ENCODE peak calls at places on chromosomes 6 and 20, in eight cellular contexts. N, H, B, J, K, Y, I and O are unnamed samples. For H3K36me3, the result is how much of the 10 kb centered on the place peaks cover.

GRCh38 chr20:16708590-16708989 is 21.2 kb upstream of the SNRPB2 start:
- DNase-seq in N (no peak), H (no peak), B (no peak), J (no peak), K (no peak), Y (no peak), I (no peak), O (peak)

GRCh38 chr20:59578602-59579403 is 25.5 kb upstream of the PHACTR3 start:
- DNase-seq in N (no peak), H (no peak), B (no peak), J (no peak), K (no peak), Y (no peak), I (no peak), O (no peak)

GRCh38 chr20:37282558-37282957 is 6.9 kb upstream of the MANBAL start:
- DNase-seq in N (no peak), H (no peak), B (peak), J (peak), K (peak), Y (no peak), I (no peak), O (peak)

GRCh38 chr6:21597706-21598273 is 4.2 kb downstream of the SOX4 start:
- DNase-seq in N (peak), H (no peak), B (no peak), J (no peak), K (no peak), Y (no peak), I (no peak), O (peak)

GRCh38 chr6:72835749-72836148 is 213.9 kb downstream of the KCNQ5 start:
- DNase-seq in N (no peak), H (no peak), B (no peak), J (no peak), K (no peak), Y (no peak), I (no peak), O (no peak)

GRCh38 chr6:35036059-35036827 is 104.9 kb downstream of the TCP11 start:
- DNase-seq in N (no peak), H (no peak), B (no peak), J (no peak), K (no peak), Y (no peak), I (no peak), O (no peak)

GRCh38 chr6:148358196-148358785 is 15.7 kb downstream of the SASH1 start:
- DNase-seq in N (no peak), H (no peak), B (no peak), J (no peak), K (no peak), Y (no peak), I (no peak), O (no peak)

GRCh38 chr6:128598561-128598960 is 78.2 kb upstream of the PTPRK start:
- DNase-seq in N (no peak), H (no peak), B (no peak), J (peak), K (no peak), Y (no peak), I (peak), O (peak)

GRCh38 chr6:123926000-123926399 is 122.3 kb downstream of the NKAIN2 start:
- DNase-seq in N (no peak), H (no peak), B (no peak), J (no peak), K (no peak), Y (no peak), I (no peak), O (no peak)

GRCh38 chr6:16135078-16135477 is 6.2 kb downstream of the MYLIP start:
- DNase-seq in N (no peak), H (no peak), B (no peak), J (no peak), K (no peak), Y (no peak), I (no peak), O (no peak)

GRCh38 chr20:38665094-38665493 is 59.2 kb upstream of the SLC32A1 start:
- DNase-seq in N (peak), H (no peak), B (no peak), J (peak), K (no peak), Y (no peak), I (no peak), O (no peak)

GRCh38 chr20:49424536-49424935 is 57.9 kb downstream of the KCNB1 start:
- DNase-seq in N (peak), H (no peak), B (peak), J (no peak), K (peak), Y (no peak), I (no peak), O (no peak)

GRCh38 chr6:11374036-11375010 is 141.9 kb upstream of the NEDD9 start:
- DNase-seq in N (no peak), H (peak), B (no peak), J (no peak), K (no peak), Y (peak), I (no peak), O (no peak)

GRCh38 chr6:118335325-118335724 is 212.8 kb upstream of the PLN start:
- DNase-seq in N (no peak), H (no peak), B (no peak), J (no peak), K (no peak), Y (no peak), I (no peak), O (no peak)

GRCh38 chr20:62269871-62270270 is 31.6 kb downstream of the OSBPL2 start:
- DNase-seq in N (no peak), H (no peak), B (no peak), J (no peak), K (peak), Y (no peak), I (no peak), O (no peak)

GRCh38 chr6:150710236-150710635 is 110.6 kb downstream of the PLEKHG1 start:
- DNase-seq in N (no peak), H (no peak), B (no peak), J (no peak), K (no peak), Y (no peak), I (no peak), O (peak)

GRCh38 chr6:37130704-37131103 is 39.2 kb upstream of the PIM1 start:
- DNase-seq in N (no peak), H (no peak), B (no peak), J (peak), K (no peak), Y (no peak), I (no peak), O (peak)

DNA sequence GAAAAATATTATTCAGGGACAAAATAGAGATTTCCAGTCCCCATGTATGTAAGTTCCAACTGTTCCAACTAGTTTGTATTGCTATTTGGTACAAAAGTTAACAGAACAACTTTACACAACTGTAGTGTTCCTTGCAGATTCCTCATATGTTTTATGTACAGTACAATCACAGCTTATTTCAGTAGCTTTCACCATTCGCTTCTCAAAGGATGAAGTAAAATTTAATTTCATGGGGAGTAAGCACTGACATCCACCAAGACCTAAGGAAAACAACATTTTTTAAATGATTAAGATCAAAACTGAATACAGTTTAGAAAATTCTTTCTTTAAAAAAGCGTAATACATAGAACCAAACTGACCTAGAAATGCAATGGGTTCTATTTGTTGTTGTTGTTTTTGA is 24.6 kb downstream of the ZNF217 start:
- DNase-seq in N (no peak), H (no peak), B (no peak), J (no peak), K (no peak), Y (no peak), I (no peak), O (no peak)
- TF ChIP-seq CTCF in N (no peak), H (no peak), B (no peak), J (no peak), K (no peak), Y (no peak), I (no peak), O (no peak)

DNA sequence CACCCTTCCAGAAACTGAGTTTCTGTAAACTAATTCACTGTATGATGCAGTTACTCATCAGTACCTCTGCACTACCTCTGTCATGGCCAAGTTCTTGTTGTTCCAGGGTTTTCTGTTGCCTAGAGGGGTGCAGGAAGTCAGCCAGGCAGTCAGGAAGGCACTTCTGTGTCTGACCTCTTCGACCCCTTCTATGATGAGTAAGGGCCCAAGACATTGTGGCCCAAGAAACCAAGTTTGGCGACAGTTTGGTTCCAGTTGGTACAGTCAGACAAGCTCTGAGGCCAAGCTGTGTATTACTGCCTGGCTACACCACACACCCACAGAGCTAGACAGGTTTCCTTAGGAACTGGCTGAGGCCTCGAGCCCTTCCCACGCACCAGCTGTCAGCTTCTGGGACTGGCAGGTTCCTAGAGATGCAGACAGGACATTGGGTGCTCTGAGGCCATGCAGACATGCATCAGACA is 41.2 kb downstream of the TRAF3IP2 start:
- DNase-seq in N (no peak), H (no peak), B (no peak), J (no peak), K (no peak), Y (no peak), I (no peak), O (peak)
- H3K36me3 ChIP-seq in N (under half), H (under half), B (under half), J (under half), K (under half), Y (half or more), I (under half), O (under half)

DNA sequence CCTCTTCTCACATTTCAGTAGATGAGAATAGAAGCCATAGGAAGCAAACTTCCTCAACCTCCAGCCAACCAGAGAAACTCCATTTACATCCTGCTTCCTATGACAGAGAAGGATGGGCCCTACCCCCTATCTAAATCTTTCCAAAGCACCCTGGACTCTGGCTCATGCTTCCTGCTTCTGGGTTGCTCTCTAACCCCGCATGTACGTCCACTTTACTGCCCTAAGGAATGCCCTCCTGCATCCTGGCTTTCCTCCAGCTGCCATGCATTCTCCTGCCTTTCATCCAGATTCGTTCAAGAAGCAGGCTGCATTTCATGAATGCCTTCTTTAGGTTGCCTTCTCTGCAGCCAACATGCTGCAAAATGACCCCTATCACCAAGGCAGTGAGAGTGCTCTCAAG is 91.9 kb downstream of the FAM217A start:
- DNase-seq in N (no peak), H (no peak), B (peak), J (peak), K (peak), Y (no peak), I (no peak), O (no peak)
- TF ChIP-seq EZH2phosphoT487 in N (no peak), H (no peak), B (no peak), J (no peak), K (no peak), Y (no peak), I (no peak), O (no peak)

GRCh38 chr20:58481541-58482021 is 33.6 kb downstream of the APCDD1L start:
- DNase-seq in N (no peak), H (no peak), B (peak), J (peak), K (peak), Y (peak), I (peak), O (peak)
- TF ChIP-seq CTCF in N (peak), H (peak), B (peak), J (peak), K (peak), Y (peak), I (peak), O (peak)

GRCh38 chr6:32983493-32983848 is 15.1 kb downstream of the BRD2 start:
- DNase-seq in N (no peak), H (no peak), B (no peak), J (no peak), K (no peak), Y (no peak), I (no peak), O (no peak)
- H3K36me3 ChIP-seq in N (under half), H (under half), B (under half), J (under half), K (under half), Y (half or more), I (under half), O (under half)